ENCODE peak calls at places on chromosomes 13 and 19, in six cellular contexts. L is HCT116, W is GM12878, F is HepG2, J is SK-N-SH, N is K562. G is an unnamed sample.

GRCh38 chr13:80083516-80084085 is 257.3 kb downstream of the SPRY2 start:
- DNase-seq in F (no peak), L (no peak), J (no peak), W (no peak), N (no peak), G (no peak)

GRCh38 chr19:33477781-33478180 is 43.8 kb downstream of the PEPD start:
- DNase-seq in L (no peak), F (no peak), N (no peak), J (no peak), W (no peak), G (no peak)

GRCh38 chr19:51546650-51547396 is 15.4 kb upstream of the SIGLEC6 start:
- DNase-seq in W (no peak), F (no peak), L (no peak), J (no peak), N (peak), G (no peak)

GRCh38 chr19:11446652-11447301 is 11.3 kb downstream of the PRKCSH start:
- DNase-seq in F (no peak), J (peak), N (peak), W (no peak), L (no peak), G (peak)

GRCh38 chr13:91097269-91097668 is 250.2 kb upstream of the MIR17HG start:
- DNase-seq in L (no peak), J (no peak), N (no peak), F (no peak), W (no peak), G (no peak)

GRCh38 chr19:43913383-43913782 is 21.7 kb downstream of the ZNF45 start:
- DNase-seq in F (no peak), J (no peak), L (no peak), N (no peak), W (no peak), G (no peak)

GRCh38 chr13:109738298-109738746 is 48.1 kb downstream of the IRS2 start:
- DNase-seq in J (no peak), F (no peak), L (no peak), N (no peak), W (no peak), G (no peak)

GRCh38 chr13:42333613-42334328 is 61.8 kb downstream of the AKAP11 start:
- DNase-seq in W (no peak), F (peak), L (no peak), N (peak), J (no peak), G (peak)

GRCh38 chr13:30382836-30383525 is 39.3 kb upstream of the UBE2L5 start:
- DNase-seq in F (no peak), J (no peak), L (no peak), W (no peak), N (no peak), G (no peak)

GRCh38 chr13:49256841-49257240 is 9.1 kb downstream of the CDADC1 start:
- DNase-seq in L (no peak), F (no peak), J (no peak), N (no peak), W (no peak), G (no peak)

GRCh38 chr19:18306903-18307681 is 15.8 kb downstream of the LSM4 start:
- DNase-seq in W (no peak), J (peak), L (no peak), N (no peak), F (no peak), G (no peak)

GRCh38 chr19:49533551-49534488 is 6.0 kb downstream of the RCN3 start:
- DNase-seq in N (peak), J (peak), W (peak), L (no peak), F (no peak), G (peak)

GRCh38 chr13:49259586-49259985 is 11.9 kb downstream of the CDADC1 start:
- DNase-seq in F (no peak), W (no peak), N (no peak), J (no peak), L (no peak), G (no peak)

GRCh38 chr13:80168089-80168850 is 172.7 kb downstream of the SPRY2 start:
- DNase-seq in N (no peak), F (no peak), J (no peak), L (no peak), W (no peak), G (no peak)

GRCh38 chr13:34078334-34078999 is 260.5 kb downstream of the RFC3 start:
- DNase-seq in L (no peak), N (no peak), F (no peak), J (no peak), W (no peak), G (no peak)

GRCh38 chr19:49425922-49426592 is 869 bp downstream of the GFY start:
- DNase-seq in W (no peak), J (no peak), F (no peak), N (peak), L (peak), G (peak)

GRCh38 chr13:30802501-30802900 is 67.2 kb downstream of the ALOX5AP start:
- DNase-seq in F (no peak), N (no peak), W (no peak), L (no peak), J (no peak), G (no peak)

GRCh38 chr13:59774511-59774911 is 389.2 kb downstream of the DIAPH3 start:
- DNase-seq in W (no peak), N (no peak), L (no peak), F (peak), J (no peak), G (no peak)
- TF ChIP-seq JUND in W (no peak), N (no peak), L (no peak), F (no peak), J (no peak), G (no peak)

GRCh38 chr13:19737844-19738557 is 44.7 kb downstream of the PSPC1 start:
- DNase-seq in F (no peak), L (no peak), N (no peak), W (no peak), J (no peak), G (no peak)
- TF ChIP-seq JUND in F (no peak), L (no peak), N (no peak), W (no peak), J (no peak), G (no peak)

GRCh38 chr19:2048104-2048958 is 2.7 kb downstream of the MKNK2 start:
- DNase-seq in N (no peak), W (no peak), J (no peak), L (no peak), F (no peak), G (no peak)

GRCh38 chr19:2050991-2051770 is at the start of gene MKNK2:
- DNase-seq in L (no peak), F (peak), N (peak), W (no peak), J (peak), G (peak)

GRCh38 chr19:2050349-2050990 is 574 bp downstream of the MKNK2 start:
- DNase-seq in N (no peak), W (no peak), L (no peak), J (peak), F (no peak), G (no peak)

GRCh38 chr19:2048959-2049740 is 1.9 kb downstream of the MKNK2 start:
- DNase-seq in L (no peak), J (no peak), W (no peak), F (no peak), N (no peak), G (no peak)

DNA sequence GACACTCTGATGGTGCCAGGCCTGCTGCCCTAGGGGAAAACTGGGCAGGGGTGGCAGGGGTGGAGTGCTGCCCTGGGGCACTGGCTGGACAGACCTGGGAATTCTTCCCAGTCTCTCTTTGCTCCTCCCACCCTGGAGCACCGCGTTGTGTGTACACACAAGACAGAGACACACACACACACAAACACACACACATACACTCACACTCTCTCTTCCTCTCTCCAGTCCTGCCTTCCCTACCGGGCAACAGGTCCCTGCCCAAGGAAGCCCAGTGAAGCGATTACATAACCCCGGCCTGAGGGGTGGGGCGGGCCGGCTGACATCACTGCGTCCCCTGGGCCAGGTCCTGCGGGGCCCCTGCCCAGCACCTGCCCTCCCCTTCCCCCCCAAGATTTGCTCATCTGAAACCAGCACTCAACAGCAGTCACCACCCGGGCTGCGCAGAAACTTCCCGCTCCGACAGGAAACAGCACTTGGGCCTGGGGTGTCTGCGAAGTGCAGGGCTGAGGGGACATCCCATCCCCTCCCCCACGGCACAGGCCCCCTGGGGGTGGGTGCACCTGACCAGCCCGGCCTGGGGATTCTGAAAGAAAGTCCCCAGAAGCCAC is 1.2 kb downstream of the MKNK2 start:
- DNase-seq in L (no peak), F (peak), N (peak), W (no peak), J (peak), G (peak)
- TF ChIP-seq JUND in L (no peak), F (no peak), N (no peak), W (no peak), J (no peak), G (no peak)

GRCh38 chr19:40592170-40592569 is 9.0 kb upstream of the LTBP4 start:
- DNase-seq in F (peak), W (no peak), J (peak), L (no peak), N (peak), G (peak)
- TF ChIP-seq JUND in F (no peak), W (no peak), J (no peak), L (no peak), N (no peak), G (no peak)

GRCh38 chr19:47432499-47432898 is 13.2 kb upstream of the MEIS3 start:
- DNase-seq in L (no peak), F (no peak), N (no peak), J (no peak), W (no peak), G (no peak)

GRCh38 chr19:47435196-47435595 is 15.9 kb upstream of the MEIS3 start:
- DNase-seq in L (no peak), W (peak), J (no peak), N (no peak), F (no peak), G (no peak)

GRCh38 chr19:47435883-47436417 is 16.6 kb upstream of the MEIS3 start:
- DNase-seq in L (no peak), J (no peak), F (no peak), W (no peak), N (no peak), G (no peak)

GRCh38 chr19:47433121-47433520 is 13.8 kb upstream of the MEIS3 start:
- DNase-seq in F (no peak), W (no peak), N (peak), J (no peak), L (no peak), G (no peak)

DNA sequence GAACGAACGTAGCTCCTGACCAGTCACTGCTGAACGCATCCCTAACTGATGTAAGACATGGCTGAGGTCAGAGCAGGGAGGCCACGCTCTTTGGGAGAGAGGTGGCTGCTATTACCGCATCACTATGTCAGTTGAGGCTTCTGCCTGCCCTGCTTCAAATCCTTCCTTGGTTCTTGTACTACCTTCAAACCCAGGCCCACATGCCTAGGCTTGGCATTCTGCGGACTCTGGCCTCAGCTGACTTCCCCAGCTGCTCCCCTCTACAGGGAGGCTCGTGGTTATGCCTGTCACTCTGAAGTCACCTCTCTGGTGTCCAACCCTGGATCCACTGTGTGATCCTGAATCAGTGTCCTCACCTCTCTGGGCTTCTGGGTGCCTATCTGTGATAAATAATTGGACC is 14.8 kb upstream of the MEIS3 start:
- DNase-seq in W (no peak), L (no peak), F (no peak), J (no peak), N (peak), G (no peak)
- TF ChIP-seq JUND in W (no peak), L (no peak), F (no peak), J (no peak), N (no peak), G (no peak)

DNA sequence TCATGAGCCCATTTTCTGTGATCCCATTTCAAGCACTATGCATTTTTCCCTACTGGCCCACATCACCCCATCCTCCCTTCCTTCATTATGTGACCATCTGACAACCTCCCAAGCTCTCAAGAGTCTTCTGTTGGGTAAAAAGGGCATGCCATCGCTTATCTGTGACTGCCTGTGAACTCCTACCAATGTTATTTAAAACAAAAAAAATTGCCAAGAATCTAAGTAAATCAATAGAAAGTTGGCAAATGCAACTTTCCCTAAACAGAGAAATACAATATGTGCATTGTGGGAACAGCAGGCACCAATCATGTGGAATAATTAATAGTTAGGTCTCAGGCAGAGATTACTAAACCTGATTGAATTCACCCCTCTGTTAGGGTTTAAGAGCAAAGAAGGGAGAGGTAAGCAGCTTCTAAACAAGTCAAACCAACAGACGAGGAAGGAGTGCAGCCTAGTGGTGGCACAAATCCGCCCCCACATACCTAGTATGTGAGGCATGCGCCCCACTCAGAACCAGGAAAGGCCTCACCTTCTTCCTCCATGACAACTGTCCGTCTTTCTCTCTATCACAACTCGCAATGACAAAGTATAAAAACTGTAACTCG is 29.8 kb downstream of the DZIP1 start:
- DNase-seq in N (no peak), W (no peak), J (no peak), L (no peak), F (no peak), G (no peak)
- TF ChIP-seq JUND in N (no peak), W (no peak), J (no peak), L (no peak), F (no peak), G (no peak)

GRCh38 chr13:53121131-53121773 is 92.6 kb downstream of the OLFM4 start:
- DNase-seq in W (no peak), L (no peak), F (no peak), N (no peak), J (no peak), G (no peak)
- TF ChIP-seq JUND in W (no peak), L (no peak), F (no peak), N (no peak), J (no peak), G (no peak)

GRCh38 chr13:40148103-40148502 is 492.6 kb downstream of the COG6 start:
- DNase-seq in L (no peak), W (no peak), F (no peak), N (no peak), J (no peak), G (no peak)

GRCh38 chr13:40152145-40152544 is 496.7 kb downstream of the COG6 start:
- DNase-seq in N (peak), J (no peak), L (peak), F (no peak), W (no peak), G (no peak)

GRCh38 chr13:40148742-40149141 is 493.3 kb downstream of the COG6 start:
- DNase-seq in W (no peak), L (no peak), J (no peak), N (no peak), F (no peak), G (no peak)

GRCh38 chr13:40146586-40147240 is 491.3 kb downstream of the COG6 start:
- DNase-seq in N (no peak), F (no peak), W (no peak), L (no peak), J (peak), G (no peak)

GRCh38 chr13:40149611-40150283 is 494.3 kb downstream of the COG6 start:
- DNase-seq in N (no peak), F (no peak), W (no peak), J (no peak), L (no peak), G (no peak)
- TF ChIP-seq JUND in N (no peak), F (no peak), W (no peak), J (peak), L (no peak), G (no peak)

G was measured in T47D.